ENCODE peak calls at places on chromosomes 7 and 10, in six cellular contexts. G, W, E, Z, S and A are unnamed samples.

GRCh38 chr7:147400221-147400689 is 1190.3 kb upstream of the C7orf33 start:
- DNase-seq in G (no peak), W (no peak), E (no peak), Z (no peak), S (no peak), A (no peak)

GRCh38 chr10:58714436-58714835 is 201.8 kb downstream of the BICC1 start:
- DNase-seq in G (no peak), W (no peak), E (no peak), Z (no peak), S (no peak), A (no peak)

GRCh38 chr10:104329754-104330153 is 8.5 kb downstream of the ITPRIP start:
- DNase-seq in G (no peak), W (no peak), E (no peak), Z (no peak), S (no peak), A (no peak)

GRCh38 chr7:67105382-67105781 is 108.7 kb downstream of the TYW1 start:
- DNase-seq in G (no peak), W (no peak), E (no peak), Z (no peak), S (no peak), A (no peak)

GRCh38 chr7:65972976-65973375 is 9.0 kb downstream of the GUSB start:
- DNase-seq in G (no peak), W (no peak), E (no peak), Z (no peak), S (no peak), A (no peak)

GRCh38 chr7:92242972-92243371 is 2.7 kb downstream of the KRIT1 start:
- DNase-seq in G (no peak), W (no peak), E (no peak), Z (no peak), S (no peak), A (no peak)

GRCh38 chr10:72740526-72740925 is 48.6 kb downstream of the MCU start:
- DNase-seq in G (peak; percentile 29), W (no peak), E (no peak), Z (no peak), S (no peak), A (no peak)

GRCh38 chr10:59268460-59268859 is 92.0 kb downstream of the PHYHIPL start:
- DNase-seq in G (no peak), W (no peak), E (no peak), Z (no peak), S (no peak), A (no peak)

GRCh38 chr10:132325969-132326889 is 5.8 kb upstream of the LRRC27 start:
- DNase-seq in G (no peak), W (no peak), E (no peak), Z (no peak), S (no peak), A (no peak)

GRCh38 chr7:44750921-44751571 is 2.4 kb downstream of the ZMIZ2 start:
- DNase-seq in G (no peak), W (no peak), E (peak; percentile 25), Z (peak; percentile 36), S (peak; percentile 32), A (peak; percentile 81)

GRCh38 chr10:4267084-4267774 is 482.2 kb upstream of the KLF6 start:
- DNase-seq in G (no peak), W (no peak), E (no peak), Z (no peak), S (no peak), A (no peak)

GRCh38 chr10:131882590-131883451 is 18.0 kb upstream of the PPP2R2D start:
- DNase-seq in G (no peak), W (no peak), E (no peak), Z (no peak), S (no peak), A (no peak)

GRCh38 chr7:42768037-42768436 is 143.8 kb downstream of the C7orf25 start:
- DNase-seq in G (no peak), W (no peak), E (no peak), Z (no peak), S (no peak), A (no peak)

GRCh38 chr7:1004018-1004880 is 21.3 kb downstream of the CYP2W1 start:
- DNase-seq in G (no peak), W (no peak), E (no peak), Z (no peak), S (no peak), A (peak; percentile 88)

GRCh38 chr7:1460757-1461639 is 1.7 kb upstream of the MICALL2 start:
- DNase-seq in G (peak; percentile 57), W (peak; percentile 33), E (no peak), Z (no peak), S (no peak), A (no peak)